ENCODE peak calls at places on chromosomes 16 and 17, in five cellular contexts. One of them, this sample, is unnamed.

GRCh38 chr16:15765880-15766279 is 90.9 kb downstream of the MYH11 start:
- DNase-seq in mesenchymal stem cell: peak
- DNase-seq in trophoblast cell: no peak
- DNase-seq in H1: no peak
- DNase-seq in neuronal stem cell: peak
- DNase-seq in this sample: peak

GRCh38 chr17:81120149-81120484 is 45.2 kb upstream of the PVALEF start:
- DNase-seq in mesenchymal stem cell: no peak
- DNase-seq in trophoblast cell: no peak
- DNase-seq in H1: no peak
- DNase-seq in neuronal stem cell: no peak
- DNase-seq in this sample: no peak

GRCh38 chr17:81608082-81608481 is 28.8 kb downstream of the NPLOC4 start:
- DNase-seq in mesenchymal stem cell: no peak
- DNase-seq in trophoblast cell: no peak
- DNase-seq in H1: no peak
- DNase-seq in neuronal stem cell: no peak
- DNase-seq in this sample: no peak

GRCh38 chr17:41439375-41439774 is 1.4 kb downstream of the KRT38 start:
- DNase-seq in mesenchymal stem cell: no peak
- DNase-seq in trophoblast cell: no peak
- DNase-seq in H1: no peak
- DNase-seq in neuronal stem cell: no peak
- DNase-seq in this sample: no peak

GRCh38 chr16:31879937-31880321 is 6.3 kb downstream of the ZNF267 start:
- DNase-seq in mesenchymal stem cell: no peak
- DNase-seq in trophoblast cell: no peak
- DNase-seq in H1: no peak
- DNase-seq in neuronal stem cell: no peak
- DNase-seq in this sample: no peak

GRCh38 chr17:82121660-82122629 is 23.9 kb upstream of the FASN start:
- DNase-seq in mesenchymal stem cell: peak
- DNase-seq in trophoblast cell: no peak
- DNase-seq in H1: no peak
- DNase-seq in neuronal stem cell: no peak
- DNase-seq in this sample: no peak

GRCh38 chr17:81037026-81037782 is 2.3 kb downstream of the BAIAP2 start:
- DNase-seq in mesenchymal stem cell: peak
- DNase-seq in trophoblast cell: peak
- DNase-seq in H1: no peak
- DNase-seq in neuronal stem cell: no peak
- DNase-seq in this sample: no peak

GRCh38 chr17:2610640-2611175 is 17.3 kb downstream of the PAFAH1B1 start:
- DNase-seq in mesenchymal stem cell: no peak
- DNase-seq in trophoblast cell: no peak
- DNase-seq in H1: no peak
- DNase-seq in neuronal stem cell: no peak
- DNase-seq in this sample: no peak

GRCh38 chr16:30458561-30459394 is 13.1 kb upstream of the SEPHS2 start:
- DNase-seq in mesenchymal stem cell: no peak
- DNase-seq in trophoblast cell: no peak
- DNase-seq in H1: no peak
- DNase-seq in neuronal stem cell: no peak
- DNase-seq in this sample: no peak

GRCh38 chr16:23534868-23535860 is 22.0 kb downstream of the EARS2 start:
- DNase-seq in mesenchymal stem cell: no peak
- DNase-seq in trophoblast cell: peak
- DNase-seq in H1: no peak
- DNase-seq in neuronal stem cell: no peak
- DNase-seq in this sample: no peak

GRCh38 chr17:48641541-48642058 is 15.4 kb upstream of the HOXB9 start:
- DNase-seq in mesenchymal stem cell: no peak
- DNase-seq in trophoblast cell: no peak
- DNase-seq in H1: no peak
- DNase-seq in neuronal stem cell: no peak
- DNase-seq in this sample: no peak

GRCh38 chr17:47997595-47997994 is 26.7 kb downstream of the CDK5RAP3 start:
- DNase-seq in mesenchymal stem cell: no peak
- DNase-seq in trophoblast cell: no peak
- DNase-seq in H1: no peak
- DNase-seq in neuronal stem cell: no peak
- DNase-seq in this sample: no peak

GRCh38 chr16:86676216-86676800 is 98.0 kb downstream of the FOXL1 start:
- DNase-seq in mesenchymal stem cell: peak
- DNase-seq in trophoblast cell: no peak
- DNase-seq in H1: no peak
- DNase-seq in neuronal stem cell: no peak
- DNase-seq in this sample: no peak

GRCh38 chr16:81315271-81316175 is 761 bp downstream of the GAN start:
- DNase-seq in mesenchymal stem cell: peak
- DNase-seq in trophoblast cell: peak
- DNase-seq in H1: no peak
- DNase-seq in neuronal stem cell: peak
- DNase-seq in this sample: no peak

GRCh38 chr16:21302898-21303528 is 24.9 kb upstream of the CRYM start:
- DNase-seq in mesenchymal stem cell: peak
- DNase-seq in trophoblast cell: no peak
- DNase-seq in H1: no peak
- DNase-seq in neuronal stem cell: no peak
- DNase-seq in this sample: no peak

GRCh38 chr16:50252082-50252611 is 14.2 kb upstream of the ADCY7 start:
- DNase-seq in mesenchymal stem cell: no peak
- DNase-seq in trophoblast cell: no peak
- DNase-seq in H1: no peak
- DNase-seq in neuronal stem cell: no peak
- DNase-seq in this sample: no peak

GRCh38 chr17:1162116-1162855 is 17.5 kb downstream of the ABR start:
- DNase-seq in mesenchymal stem cell: no peak
- DNase-seq in trophoblast cell: no peak
- DNase-seq in H1: no peak
- DNase-seq in neuronal stem cell: no peak
- DNase-seq in this sample: no peak

GRCh38 chr17:40437095-40437732 is 6.0 kb upstream of the IGFBP4 start:
- DNase-seq in mesenchymal stem cell: no peak
- DNase-seq in trophoblast cell: no peak
- DNase-seq in H1: no peak
- DNase-seq in neuronal stem cell: no peak
- DNase-seq in this sample: no peak

GRCh38 chr16:50295541-50296132 is 29.3 kb downstream of the ADCY7 start:
- DNase-seq in mesenchymal stem cell: no peak
- DNase-seq in trophoblast cell: no peak
- DNase-seq in H1: no peak
- DNase-seq in neuronal stem cell: no peak
- DNase-seq in this sample: no peak

GRCh38 chr16:82979406-82980111 is 352.8 kb downstream of the CDH13 start:
- DNase-seq in mesenchymal stem cell: no peak
- DNase-seq in trophoblast cell: no peak
- DNase-seq in H1: no peak
- DNase-seq in neuronal stem cell: no peak
- DNase-seq in this sample: no peak

GRCh38 chr17:59914274-59914854 is 21.4 kb downstream of the RPS6KB1 start:
- DNase-seq in mesenchymal stem cell: peak
- DNase-seq in trophoblast cell: no peak
- DNase-seq in H1: no peak
- DNase-seq in neuronal stem cell: peak
- DNase-seq in this sample: no peak

GRCh38 chr16:2935418-2935817 is 23.7 kb downstream of the FLYWCH1 start:
- DNase-seq in mesenchymal stem cell: no peak
- DNase-seq in trophoblast cell: no peak
- DNase-seq in H1: no peak
- DNase-seq in neuronal stem cell: no peak
- DNase-seq in this sample: no peak

GRCh38 chr17:7856081-7856791 is 1.1 kb downstream of the NAA38 start:
- DNase-seq in mesenchymal stem cell: no peak
- DNase-seq in trophoblast cell: no peak
- DNase-seq in H1: no peak
- DNase-seq in neuronal stem cell: peak
- DNase-seq in this sample: peak

GRCh38 chr17:10556301-10557005 is 7.0 kb upstream of the MYH2 start:
- DNase-seq in mesenchymal stem cell: peak
- DNase-seq in trophoblast cell: no peak
- DNase-seq in H1: no peak
- DNase-seq in neuronal stem cell: no peak
- DNase-seq in this sample: no peak

GRCh38 chr16:69338557-69339288 is 641 bp downstream of the COG8 start:
- DNase-seq in mesenchymal stem cell: no peak
- DNase-seq in trophoblast cell: no peak
- DNase-seq in H1: no peak
- DNase-seq in neuronal stem cell: no peak
- DNase-seq in this sample: no peak

GRCh38 chr16:52597772-52598483 is 51.0 kb upstream of the TOX3 start:
- DNase-seq in mesenchymal stem cell: no peak
- DNase-seq in trophoblast cell: no peak
- DNase-seq in H1: no peak
- DNase-seq in neuronal stem cell: peak
- DNase-seq in this sample: peak

GRCh38 chr16:84471316-84471715 is 33.1 kb downstream of the MEAK7 start:
- DNase-seq in mesenchymal stem cell: no peak
- DNase-seq in trophoblast cell: no peak
- DNase-seq in H1: no peak
- DNase-seq in neuronal stem cell: no peak
- DNase-seq in this sample: peak

GRCh38 chr16:77063617-77064016 is 127.4 kb upstream of the MON1B start:
- DNase-seq in mesenchymal stem cell: no peak
- DNase-seq in trophoblast cell: no peak
- DNase-seq in H1: no peak
- DNase-seq in neuronal stem cell: no peak
- DNase-seq in this sample: no peak

GRCh38 chr16:51035110-51035498 is 116.0 kb downstream of the SALL1 start:
- DNase-seq in mesenchymal stem cell: peak
- DNase-seq in trophoblast cell: no peak
- DNase-seq in H1: no peak
- DNase-seq in neuronal stem cell: no peak
- DNase-seq in this sample: no peak

GRCh38 chr17:45231481-45232116 is 9.9 kb downstream of the FMNL1 start:
- DNase-seq in mesenchymal stem cell: no peak
- DNase-seq in trophoblast cell: no peak
- DNase-seq in H1: no peak
- DNase-seq in neuronal stem cell: no peak
- DNase-seq in this sample: peak

GRCh38 chr17:16259926-16260325 is 42.9 kb downstream of the PIGL start:
- DNase-seq in mesenchymal stem cell: no peak
- DNase-seq in trophoblast cell: no peak
- DNase-seq in H1: no peak
- DNase-seq in neuronal stem cell: no peak
- DNase-seq in this sample: no peak

GRCh38 chr17:20999044-20999573 is 43.7 kb downstream of the USP22 start:
- DNase-seq in mesenchymal stem cell: no peak
- DNase-seq in trophoblast cell: no peak
- DNase-seq in H1: no peak
- DNase-seq in neuronal stem cell: no peak
- DNase-seq in this sample: peak

GRCh38 chr17:48378696-48379095 is 51.3 kb downstream of the SKAP1 start:
- DNase-seq in mesenchymal stem cell: no peak
- DNase-seq in trophoblast cell: no peak
- DNase-seq in H1: no peak
- DNase-seq in neuronal stem cell: no peak
- DNase-seq in this sample: no peak

GRCh38 chr17:1800240-1800639 is 29.5 kb downstream of the SMYD4 start:
- DNase-seq in mesenchymal stem cell: no peak
- DNase-seq in trophoblast cell: no peak
- DNase-seq in H1: no peak
- DNase-seq in neuronal stem cell: no peak
- DNase-seq in this sample: no peak

GRCh38 chr17:951388-952132 is 28.0 kb downstream of the NXN start:
- DNase-seq in mesenchymal stem cell: peak
- DNase-seq in trophoblast cell: no peak
- DNase-seq in H1: peak
- DNase-seq in neuronal stem cell: peak
- DNase-seq in this sample: peak

GRCh38 chr16:66695935-66696668 is 441 bp downstream of the CMTM4 start:
- DNase-seq in mesenchymal stem cell: no peak
- DNase-seq in trophoblast cell: peak
- DNase-seq in H1: no peak
- DNase-seq in neuronal stem cell: peak
- DNase-seq in this sample: peak

GRCh38 chr17:17356149-17356930 is 53.2 kb downstream of the NT5M start:
- DNase-seq in mesenchymal stem cell: peak
- DNase-seq in trophoblast cell: peak
- DNase-seq in H1: peak
- DNase-seq in neuronal stem cell: peak
- DNase-seq in this sample: peak
- H2BK12ac ChIP-seq in mesenchymal stem cell: no peak
- H2BK12ac ChIP-seq in trophoblast cell: no peak
- H2BK12ac ChIP-seq in H1: no peak
- H2BK12ac ChIP-seq in neuronal stem cell: no peak
- H2BK12ac ChIP-seq in this sample: no peak

DNA sequence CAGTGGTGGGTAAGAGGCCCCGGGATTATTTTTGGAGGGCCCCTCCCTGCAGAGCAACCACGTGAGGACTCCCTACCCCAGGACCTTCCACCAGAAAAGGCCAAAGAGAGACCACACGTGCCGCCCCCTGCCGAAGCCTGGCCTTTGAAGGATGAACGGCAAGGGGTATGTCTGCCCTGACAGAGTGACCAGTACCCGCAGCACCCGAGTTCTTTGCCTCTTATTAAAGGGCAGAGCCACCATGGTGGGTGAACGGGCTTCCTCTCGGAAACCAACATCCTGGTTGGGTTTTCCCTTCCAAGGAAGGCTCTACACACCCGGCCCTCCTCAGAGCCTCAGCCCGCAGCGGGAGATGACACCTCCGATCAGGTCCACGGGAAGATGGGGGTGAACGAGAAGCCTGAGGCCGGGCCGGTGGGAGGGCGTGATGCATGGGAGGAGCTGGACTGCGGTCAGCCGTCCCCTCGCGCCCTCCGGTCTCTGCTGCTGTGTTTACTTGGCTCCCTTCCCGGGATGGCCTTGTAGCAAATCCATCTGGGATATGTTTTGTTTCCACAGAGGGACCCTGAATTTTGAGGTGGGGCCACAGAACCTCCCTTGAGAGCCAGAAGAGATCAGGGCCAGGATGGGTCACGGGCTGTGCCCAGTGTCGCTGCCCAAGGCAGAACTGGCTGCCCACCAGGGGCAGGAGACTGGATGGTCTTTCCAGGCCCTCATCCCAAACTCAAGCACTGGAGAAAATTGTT is 49.1 kb downstream of the TBC1D16 start:
- DNase-seq in mesenchymal stem cell: no peak
- DNase-seq in trophoblast cell: no peak
- DNase-seq in H1: no peak
- DNase-seq in neuronal stem cell: no peak
- DNase-seq in this sample: no peak
- H3K9ac ChIP-seq in mesenchymal stem cell: peak
- H3K9ac ChIP-seq in trophoblast cell: no peak
- H3K9ac ChIP-seq in H1: no peak
- H3K9ac ChIP-seq in neuronal stem cell: no peak
- H3K9ac ChIP-seq in this sample: no peak

GRCh38 chr17:68561319-68561718 is 39.8 kb downstream of the FAM20A start:
- DNase-seq in mesenchymal stem cell: no peak
- DNase-seq in trophoblast cell: no peak
- DNase-seq in H1: no peak
- DNase-seq in neuronal stem cell: no peak
- DNase-seq in this sample: no peak

GRCh38 chr17:68556551-68556950 is 44.3 kb downstream of the PRKAR1A start:
- DNase-seq in mesenchymal stem cell: no peak
- DNase-seq in trophoblast cell: no peak
- DNase-seq in H1: no peak
- DNase-seq in neuronal stem cell: no peak
- DNase-seq in this sample: no peak
- H2BK12ac ChIP-seq in mesenchymal stem cell: no peak
- H2BK12ac ChIP-seq in trophoblast cell: no peak
- H2BK12ac ChIP-seq in H1: no peak
- H2BK12ac ChIP-seq in neuronal stem cell: no peak
- H2BK12ac ChIP-seq in this sample: no peak

GRCh38 chr17:75524971-75525805 is at the start of gene LLGL2:
- DNase-seq in mesenchymal stem cell: peak
- DNase-seq in trophoblast cell: peak
- DNase-seq in H1: no peak
- DNase-seq in neuronal stem cell: peak
- DNase-seq in this sample: peak
- H3K9ac ChIP-seq in mesenchymal stem cell: no peak
- H3K9ac ChIP-seq in trophoblast cell: peak
- H3K9ac ChIP-seq in H1: peak
- H3K9ac ChIP-seq in neuronal stem cell: peak
- H3K9ac ChIP-seq in this sample: peak

This sample was measured in H9.